ENCODE peak calls at places on chromosomes 5 and 9, in four cellular contexts. I, B, V and M are unnamed samples.

GRCh38 chr5:62475072-62475471 is 62.5 kb downstream of the IPO11 start:
- DNase-seq in B (no peak), I (no peak), V (no peak), M (no peak)

GRCh38 chr9:4055055-4055454 is 244.8 kb downstream of the GLIS3 start:
- DNase-seq in I (no peak), V (no peak), B (no peak), M (no peak)

GRCh38 chr9:93654351-93654961 is 78.1 kb downstream of the PHF2 start:
- DNase-seq in B (no peak), V (no peak), I (no peak), M (no peak)

GRCh38 chr5:98906756-98907355 is 22.0 kb downstream of the CHD1 start:
- DNase-seq in B (no peak), V (no peak), I (no peak), M (no peak)

GRCh38 chr9:5643005-5643624 is 14.2 kb downstream of the RIC1 start:
- DNase-seq in V (no peak), B (no peak), I (no peak), M (no peak)

GRCh38 chr5:14806452-14806851 is 65.1 kb downstream of the ANKH start:
- DNase-seq in I (no peak), V (no peak), B (no peak), M (no peak)

GRCh38 chr9:97633859-97634485 is 351 bp downstream of the NCBP1 start:
- DNase-seq in V (no peak), I (no peak), B (no peak), M (no peak)

GRCh38 chr9:8434621-8435020 is 635.0 kb upstream of the DMAC1 start:
- DNase-seq in I (no peak), V (no peak), B (no peak), M (no peak)

GRCh38 chr9:114910541-114910940 is 19.9 kb downstream of the TNFSF8 start:
- DNase-seq in V (no peak), I (no peak), B (no peak), M (peak; percentile 64)

GRCh38 chr9:126113176-126113575 is 213.5 kb upstream of the MVB12B start:
- DNase-seq in V (no peak), I (no peak), B (no peak), M (no peak)

GRCh38 chr5:73280821-73281746 is 108.1 kb downstream of the TMEM174 start:
- DNase-seq in V (no peak), B (no peak), I (no peak), M (peak; percentile 64)